ENCODE peak calls at places on chromosomes 1 and 21, in six cellular contexts. P is CD8-positive, alpha-beta memory T cell; N is glomerular endothelial cell; M is activated CD4-positive, alpha-beta T cell treated with anti-CD3 and anti-CD28 coated beads, Interleukin-2, amount 50 U/mL, for 1 hour; Y is IMR-90; D is choroid plexus epithelial cell. T is an unnamed sample.

GRCh38 chr1:227218870-227219578 is 99.3 kb downstream of the CDC42BPA start:
- DNase-seq in P (no peak), N (no peak), M (no peak), Y (no peak), D (no peak), T (no peak)

GRCh38 chr1:234538930-234539649 is 60.1 kb upstream of the TARBP1 start:
- DNase-seq in P (no peak), N (no peak), M (no peak), Y (no peak), D (no peak), T (no peak)

GRCh38 chr1:24713176-24713575 is 32.1 kb upstream of the CLIC4 start:
- DNase-seq in P (no peak), N (no peak), M (no peak), Y (no peak), D (no peak), T (no peak)

GRCh38 chr1:168195199-168196135 is 16.7 kb downstream of the TIPRL start:
- DNase-seq in P (no peak), N (no peak), M (no peak), Y (no peak), D (peak), T (no peak)

GRCh38 chr1:89995595-89996397 is 886 bp downstream of the ZNF326 start:
- DNase-seq in P (no peak), N (peak), M (no peak), Y (no peak), D (no peak), T (no peak)

GRCh38 chr1:145885738-145886287 is at the start of gene ANKRD35:
- DNase-seq in P (peak), N (no peak), M (peak), Y (peak), D (peak), T (no peak)

GRCh38 chr21:45539046-45539795 is 3.0 kb downstream of the SLC19A1 start:
- DNase-seq in P (no peak), N (no peak), M (no peak), Y (no peak), D (no peak), T (no peak)

GRCh38 chr1:243946946-243947345 is 96.9 kb upstream of the AKT3 start:
- DNase-seq in P (no peak), N (no peak), M (peak), Y (no peak), D (peak), T (no peak)

GRCh38 chr1:186983327-186983726 is 154.6 kb downstream of the PLA2G4A start:
- DNase-seq in P (no peak), N (no peak), M (no peak), Y (peak), D (peak), T (no peak)

GRCh38 chr1:63721531-63722189 is 52.2 kb upstream of the ROR1 start:
- DNase-seq in P (no peak), N (no peak), M (no peak), Y (peak), D (peak), T (no peak)

T was measured in pulmonary artery endothelial cell.